ENCODE peak calls at places on chromosomes 11 and 22, in nine cellular contexts. P is uterus, E is spleen, C is brain microvascular endothelial cell, Y is tibial nerve, D is hepatocyte, H is left lung, U is pancreas, Q is heart left ventricle. W is an unnamed sample. For H3K27me3, the result is how much of the 10 kb centered on the place peaks cover.

GRCh38 chr22:43654271-43654670 is 157.8 kb downstream of the EFCAB6 start:
- DNase-seq in D (no peak), Y (no peak), H (no peak), C (no peak), Q (no peak), P (no peak), E (no peak), U (no peak), W (no peak)

GRCh38 chr22:35523167-35523928 is 17.3 kb upstream of the RASD2 start:
- DNase-seq in E (no peak), D (no peak), C (no peak), U (no peak), Q (no peak), H (no peak), P (no peak), Y (no peak), W (peak)

GRCh38 chr22:37802310-37803194 is 5.2 kb upstream of the GCAT start:
- DNase-seq in E (no peak), Q (peak), U (peak), C (no peak), Y (peak), P (peak), D (peak), H (peak), W (peak)

GRCh38 chr11:126573325-126574076 is 218.0 kb downstream of the ST3GAL4 start:
- DNase-seq in C (no peak), D (no peak), Y (no peak), P (no peak), H (no peak), Q (no peak), E (no peak), U (no peak), W (peak)

GRCh38 chr11:45513806-45514340 is 151.5 kb downstream of the CHST1 start:
- DNase-seq in C (no peak), Y (no peak), E (no peak), D (no peak), U (no peak), H (no peak), Q (no peak), P (no peak), W (no peak)

GRCh38 chr11:61334434-61335354 is 1.7 kb downstream of the TKFC start:
- DNase-seq in U (no peak), Q (no peak), E (no peak), P (no peak), C (peak), D (peak), H (peak), Y (no peak), W (no peak)

GRCh38 chr11:12418019-12418611 is 40.7 kb downstream of the PARVA start:
- DNase-seq in H (no peak), D (no peak), Y (no peak), P (peak), U (no peak), C (peak), Q (no peak), E (no peak), W (no peak)

GRCh38 chr11:108220721-108221346 is 1.6 kb downstream of the NPAT start:
- DNase-seq in P (no peak), H (no peak), E (no peak), D (no peak), U (no peak), Y (no peak), C (no peak), Q (no peak), W (no peak)

GRCh38 chr11:13152736-13153541 is 124.7 kb upstream of the BMAL1 start:
- DNase-seq in E (no peak), P (no peak), C (peak), Y (no peak), D (no peak), Q (no peak), U (no peak), H (no peak), W (no peak)

GRCh38 chr22:50505776-50506610 is 1.5 kb downstream of the LMF2 start:
- DNase-seq in H (no peak), C (no peak), U (peak), D (peak), Q (no peak), E (peak), Y (no peak), P (no peak), W (no peak)

GRCh38 chr11:116825434-116825833 is 2.3 kb upstream of the APOA4 start:
- DNase-seq in Q (no peak), Y (no peak), D (no peak), U (no peak), E (no peak), P (no peak), H (no peak), C (no peak), W (no peak)

GRCh38 chr11:73931039-73931645 is 19.7 kb upstream of the DNAJB13 start:
- DNase-seq in H (no peak), Q (no peak), C (peak), Y (no peak), U (peak), P (no peak), E (no peak), D (peak), W (peak)

GRCh38 chr22:46353483-46354105 is 18.1 kb downstream of the TRMU start:
- DNase-seq in U (no peak), D (no peak), Q (no peak), P (no peak), E (no peak), H (no peak), C (no peak), Y (no peak), W (no peak)

GRCh38 chr22:36565686-36566085 is 36.7 kb upstream of the EIF3D start:
- DNase-seq in D (no peak), C (no peak), U (no peak), Q (no peak), Y (no peak), H (no peak), P (no peak), E (no peak), W (no peak)

GRCh38 chr11:7642747-7643146 is 30.6 kb downstream of the CYB5R2 start:
- DNase-seq in H (no peak), C (no peak), E (no peak), Y (no peak), Q (no peak), D (no peak), P (no peak), U (no peak), W (no peak)

GRCh38 chr11:9276571-9276970 is 11.4 kb upstream of the DENND5A start:
- DNase-seq in Y (no peak), U (no peak), E (no peak), C (no peak), Q (no peak), D (no peak), H (no peak), P (no peak), W (peak)

GRCh38 chr11:62883677-62884076 is 3.0 kb downstream of the SLC3A2 start:
- DNase-seq in U (no peak), C (no peak), Q (no peak), Y (no peak), E (no peak), H (no peak), P (no peak), D (no peak), W (no peak)

DNA sequence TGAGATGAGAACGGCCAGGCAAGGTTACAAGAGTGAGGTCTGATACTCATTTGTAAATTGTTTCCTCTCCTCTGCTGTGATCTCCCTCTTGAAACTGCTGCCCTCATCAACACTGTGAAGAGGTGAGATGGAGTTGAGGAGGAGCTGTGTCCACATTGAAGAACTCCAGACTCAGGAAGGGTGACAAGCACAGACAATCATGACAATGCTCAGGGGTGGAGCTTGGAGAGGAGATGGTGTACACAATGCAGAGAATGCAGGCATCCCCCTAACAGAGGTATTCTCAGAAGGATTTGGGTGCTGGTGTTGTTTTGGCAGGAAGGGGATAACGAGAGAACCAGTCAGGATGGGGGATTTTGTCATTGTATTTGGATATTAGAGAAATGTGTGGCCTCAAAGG is 21.5 kb upstream of the MMP7 start:
- DNase-seq in Q (no peak), C (no peak), U (no peak), P (no peak), Y (no peak), D (no peak), E (no peak), H (no peak), W (no peak)
- H3K27ac ChIP-seq in Q (no peak), C (no peak), U (no peak), P (no peak), Y (no peak), D (peak), E (no peak), H (peak), W (no peak)

GRCh38 chr11:76237041-76237649 is 30.8 kb upstream of the WNT11 start:
- DNase-seq in U (no peak), C (no peak), D (no peak), H (no peak), Y (no peak), E (no peak), Q (no peak), P (no peak), W (no peak)
- H3K27me3 ChIP-seq in U (under half), C (under half), D (under half), H (under half), Y (under half), E (under half), Q (under half), P (under half), W (under half)

GRCh38 chr11:120511804-120512726 is 517 bp downstream of the GRIK4 start:
- DNase-seq in Y (no peak), H (no peak), D (no peak), C (no peak), Q (no peak), U (no peak), E (peak), P (no peak), W (peak)

GRCh38 chr11:120513436-120514315 is 2.1 kb downstream of the GRIK4 start:
- DNase-seq in H (no peak), Y (no peak), U (no peak), P (no peak), Q (no peak), E (peak), D (no peak), C (no peak), W (no peak)

GRCh38 chr11:120511116-120511803 is at the start of gene GRIK4:
- DNase-seq in C (peak), H (peak), D (peak), E (peak), Y (peak), Q (peak), P (peak), U (peak), W (peak)

GRCh38 chr11:120514541-120515121 is 3.1 kb downstream of the GRIK4 start:
- DNase-seq in Q (no peak), U (no peak), P (no peak), E (peak), Y (no peak), D (no peak), C (no peak), H (no peak), W (no peak)

DNA sequence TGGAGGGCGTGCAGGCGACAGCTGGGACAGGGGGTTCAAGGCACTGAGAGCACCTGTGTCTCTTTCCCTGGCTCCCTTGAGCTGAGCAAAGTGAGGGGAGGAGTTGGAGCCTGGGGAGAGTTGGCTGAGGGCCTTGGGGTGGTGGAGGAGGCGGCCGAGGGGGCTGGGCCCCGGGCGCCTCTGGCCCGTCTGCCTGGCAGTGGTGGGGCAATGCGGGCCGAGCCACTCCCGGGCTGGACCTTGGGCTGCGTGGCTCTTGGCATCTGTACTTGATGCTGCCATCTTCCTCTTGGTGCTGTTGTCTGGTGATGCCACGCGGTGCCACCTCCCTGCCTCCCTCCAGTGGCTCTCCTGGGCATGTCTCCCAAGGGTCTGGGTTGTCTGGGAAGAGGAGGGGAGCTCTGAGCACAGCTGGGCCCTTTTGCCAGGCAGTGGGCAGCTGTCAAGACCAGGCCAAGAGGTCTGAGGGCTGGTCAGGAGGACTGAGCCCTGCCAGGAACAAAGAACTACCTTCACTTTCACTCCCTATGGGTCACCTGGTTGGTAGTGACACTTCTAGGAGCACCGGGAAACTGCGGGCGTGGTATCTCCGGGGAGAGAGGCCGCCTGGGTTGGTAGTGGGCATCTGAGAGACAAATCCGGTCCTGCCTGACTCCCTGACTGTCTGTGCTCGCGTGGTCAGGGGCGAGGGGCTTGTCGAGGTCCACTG is 1.3 kb downstream of the GRIK4 start:
- DNase-seq in P (no peak), D (no peak), E (peak), Q (no peak), C (no peak), Y (no peak), U (no peak), H (no peak), W (peak)
- TF ChIP-seq CTCF in P (no peak), D (no peak), E (no peak), Q (no peak), C (peak), Y (no peak), U (no peak), H (no peak), W (peak)

GRCh38 chr11:95886462-95886861 is 37.4 kb downstream of the MTMR2 start:
- DNase-seq in P (no peak), D (no peak), Q (no peak), C (no peak), H (no peak), U (no peak), E (no peak), Y (no peak), W (no peak)

GRCh38 chr11:95883381-95883780 is 40.5 kb downstream of the MTMR2 start:
- DNase-seq in D (no peak), Y (no peak), Q (no peak), P (no peak), C (no peak), U (no peak), E (no peak), H (no peak), W (no peak)

GRCh38 chr11:95884802-95885201 is 39.1 kb downstream of the MTMR2 start:
- DNase-seq in Q (no peak), P (no peak), D (no peak), Y (no peak), E (no peak), C (no peak), U (no peak), H (no peak), W (no peak)

GRCh38 chr11:95888439-95888838 is 35.5 kb downstream of the MTMR2 start:
- DNase-seq in Q (no peak), C (no peak), H (no peak), Y (no peak), U (no peak), E (no peak), P (no peak), D (no peak), W (no peak)

GRCh38 chr11:95884364-95884763 is 39.5 kb downstream of the MTMR2 start:
- DNase-seq in C (peak), E (no peak), H (no peak), Y (no peak), D (no peak), U (no peak), P (no peak), Q (no peak), W (no peak)
- H3K27ac ChIP-seq in C (peak), E (no peak), H (no peak), Y (no peak), D (no peak), U (no peak), P (no peak), Q (no peak), W (no peak)

DNA sequence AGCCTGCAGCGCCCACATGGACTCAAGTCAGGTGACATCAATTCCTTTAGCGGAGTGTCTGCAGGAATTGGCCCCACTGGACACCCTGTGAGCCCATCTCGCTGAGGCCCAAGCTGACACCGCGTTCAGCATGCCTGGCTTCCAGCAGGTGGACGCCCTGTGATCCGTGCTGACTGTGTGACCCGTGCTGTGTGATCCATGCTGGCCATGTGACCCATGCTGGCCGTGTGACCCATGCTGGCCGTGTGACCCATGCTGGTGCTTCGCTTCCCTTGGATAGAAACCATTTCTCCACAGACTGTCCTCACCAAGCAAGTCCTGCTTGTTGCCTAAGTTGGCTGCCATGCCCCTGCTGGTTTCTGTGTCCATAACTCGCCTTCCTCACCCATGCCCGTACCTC is 392.1 kb downstream of the BRD1 start:
- DNase-seq in Q (no peak), P (no peak), D (no peak), C (no peak), E (no peak), Y (no peak), H (no peak), U (no peak), W (no peak)
- H3K27me3 ChIP-seq in Q (under half), P (under half), D (under half), C (under half), E (under half), Y (under half), H (under half), U (under half), W (under half)

GRCh38 chr22:40898850-40899357 is 37.0 kb upstream of the DNAJB7 start:
- DNase-seq in D (peak), P (no peak), H (no peak), E (no peak), U (no peak), Y (no peak), Q (no peak), C (peak), W (no peak)
- TF ChIP-seq CTCF in D (peak), P (peak), H (no peak), E (no peak), U (no peak), Y (peak), Q (peak), C (peak), W (peak)

GRCh38 chr11:129317564-129317963 is 58.1 kb upstream of the BARX2 start:
- DNase-seq in E (no peak), Y (no peak), C (no peak), Q (no peak), P (no peak), H (no peak), D (peak), U (no peak), W (no peak)
- H3K27ac ChIP-seq in E (no peak), Y (no peak), C (no peak), Q (no peak), P (no peak), H (peak), D (peak), U (peak), W (no peak)

DNA sequence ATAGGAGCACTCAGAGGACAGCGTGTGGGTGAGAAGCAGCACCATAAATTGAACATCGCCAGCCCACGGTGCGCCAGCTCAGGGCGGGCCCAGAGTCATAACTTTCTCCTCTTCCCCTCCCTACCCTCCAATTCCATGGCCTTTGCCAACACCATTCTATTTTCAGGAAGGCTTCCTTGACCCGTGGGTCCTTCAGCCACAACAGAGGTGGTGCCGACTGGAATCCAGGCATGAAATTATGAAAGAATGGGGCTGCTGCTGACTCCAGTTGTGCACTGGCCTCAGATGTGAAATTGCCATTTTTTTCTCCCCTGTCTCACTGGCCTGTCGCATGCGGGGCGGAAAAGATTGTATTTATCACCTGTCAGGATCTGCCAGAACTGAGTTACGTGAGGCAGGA is 345.9 kb downstream of the MIAT start:
- DNase-seq in Q (no peak), Y (no peak), C (no peak), U (no peak), D (no peak), P (no peak), H (no peak), E (no peak), W (no peak)
- H3K27me3 ChIP-seq in Q (under half), Y (under half), C (under half), U (under half), D (under half), P (under half), H (under half), E (under half), W (under half)

GRCh38 chr11:121463689-121464335 is 11.0 kb upstream of the SORL1-AS1 start:
- DNase-seq in Y (no peak), P (no peak), H (no peak), U (no peak), C (no peak), E (no peak), D (no peak), Q (no peak), W (no peak)
- TF ChIP-seq CTCF in Y (no peak), P (no peak), H (no peak), U (no peak), C (no peak), E (no peak), D (no peak), Q (no peak), W (no peak)

W was measured in WERI-Rb-1.